ENCODE peak calls at places on chromosomes 11 and 22, in seven cellular contexts. One of them, this sample, is unnamed.

GRCh38 chr22:37379085-37379484 is 48.2 kb downstream of the ELFN2 start:
- DNase-seq in fibroblast of lung: no peak
- DNase-seq in HEK293T: no peak
- DNase-seq in neuronal stem cell: no peak
- DNase-seq in naive thymus-derived CD8-positive, alpha-beta T cell: no peak
- DNase-seq in body of pancreas: no peak
- DNase-seq in GM23248: no peak
- DNase-seq in this sample: no peak

GRCh38 chr22:34833982-34834510 is 231.9 kb upstream of the ISX start:
- DNase-seq in fibroblast of lung: no peak
- DNase-seq in HEK293T: no peak
- DNase-seq in neuronal stem cell: no peak
- DNase-seq in naive thymus-derived CD8-positive, alpha-beta T cell: no peak
- DNase-seq in body of pancreas: no peak
- DNase-seq in GM23248: no peak
- DNase-seq in this sample: no peak

GRCh38 chr22:47567126-47567730 is 804.8 kb downstream of the TBC1D22A start:
- DNase-seq in fibroblast of lung: no peak
- DNase-seq in HEK293T: no peak
- DNase-seq in neuronal stem cell: no peak
- DNase-seq in naive thymus-derived CD8-positive, alpha-beta T cell: no peak
- DNase-seq in body of pancreas: no peak
- DNase-seq in GM23248: no peak
- DNase-seq in this sample: no peak

GRCh38 chr11:26730711-26731460 is 9.0 kb upstream of the SLC5A12 start:
- DNase-seq in fibroblast of lung: peak
- DNase-seq in HEK293T: no peak
- DNase-seq in neuronal stem cell: no peak
- DNase-seq in naive thymus-derived CD8-positive, alpha-beta T cell: no peak
- DNase-seq in body of pancreas: no peak
- DNase-seq in GM23248: peak
- DNase-seq in this sample: peak

GRCh38 chr11:95148421-95148820 is 58.8 kb downstream of the ENDOD1 start:
- DNase-seq in fibroblast of lung: no peak
- DNase-seq in HEK293T: no peak
- DNase-seq in neuronal stem cell: no peak
- DNase-seq in naive thymus-derived CD8-positive, alpha-beta T cell: no peak
- DNase-seq in body of pancreas: no peak
- DNase-seq in GM23248: peak
- DNase-seq in this sample: peak

GRCh38 chr11:132137289-132137980 is 767.0 kb downstream of the NTM start:
- DNase-seq in fibroblast of lung: no peak
- DNase-seq in HEK293T: no peak
- DNase-seq in neuronal stem cell: no peak
- DNase-seq in naive thymus-derived CD8-positive, alpha-beta T cell: no peak
- DNase-seq in body of pancreas: no peak
- DNase-seq in GM23248: no peak
- DNase-seq in this sample: no peak

GRCh38 chr11:85680897-85681296 is 5.1 kb downstream of the CCDC89 start:
- DNase-seq in fibroblast of lung: no peak
- DNase-seq in HEK293T: no peak
- DNase-seq in neuronal stem cell: no peak
- DNase-seq in naive thymus-derived CD8-positive, alpha-beta T cell: no peak
- DNase-seq in body of pancreas: no peak
- DNase-seq in GM23248: no peak
- DNase-seq in this sample: no peak

GRCh38 chr11:15194671-15195415 is 80.1 kb downstream of the INSC start:
- DNase-seq in fibroblast of lung: peak
- DNase-seq in HEK293T: no peak
- DNase-seq in neuronal stem cell: no peak
- DNase-seq in naive thymus-derived CD8-positive, alpha-beta T cell: no peak
- DNase-seq in body of pancreas: no peak
- DNase-seq in GM23248: peak
- DNase-seq in this sample: no peak

GRCh38 chr22:37428649-37429586 is 1.6 kb upstream of the ELFN2 start:
- DNase-seq in fibroblast of lung: peak
- DNase-seq in HEK293T: peak
- DNase-seq in neuronal stem cell: peak
- DNase-seq in naive thymus-derived CD8-positive, alpha-beta T cell: peak
- DNase-seq in body of pancreas: no peak
- DNase-seq in GM23248: peak
- DNase-seq in this sample: peak

GRCh38 chr22:50694766-50695420 is 22.3 kb downstream of the SHANK3 start:
- DNase-seq in fibroblast of lung: no peak
- DNase-seq in HEK293T: no peak
- DNase-seq in neuronal stem cell: no peak
- DNase-seq in naive thymus-derived CD8-positive, alpha-beta T cell: no peak
- DNase-seq in body of pancreas: no peak
- DNase-seq in GM23248: no peak
- DNase-seq in this sample: no peak

GRCh38 chr11:64619811-64620285 is 28.8 kb downstream of the SLC22A12 start:
- DNase-seq in fibroblast of lung: peak
- DNase-seq in HEK293T: peak
- DNase-seq in neuronal stem cell: no peak
- DNase-seq in naive thymus-derived CD8-positive, alpha-beta T cell: no peak
- DNase-seq in body of pancreas: peak
- DNase-seq in GM23248: peak
- DNase-seq in this sample: peak

This sample was measured in AG10803.